ENCODE peak calls at places on chromosome 13, in seven cellular contexts. One of them, this sample, is unnamed.

GRCh38 chr13:109673477-109673876 is 112.9 kb downstream of the IRS2 start:
- DNase-seq in ACHN: no peak
- DNase-seq in amygdala: no peak
- DNase-seq in effector CD4-positive, alpha-beta T cell: no peak
- DNase-seq in iris pigment epithelial cell: peak; percentile 45
- DNase-seq in LHCN-M2: peak; percentile 12
- DNase-seq in H1: no peak
- DNase-seq in this sample: no peak

GRCh38 chr13:94454906-94455305 is 24.6 kb downstream of the DCT start:
- DNase-seq in ACHN: no peak
- DNase-seq in amygdala: no peak
- DNase-seq in effector CD4-positive, alpha-beta T cell: no peak
- DNase-seq in iris pigment epithelial cell: peak; percentile 14
- DNase-seq in LHCN-M2: no peak
- DNase-seq in H1: no peak
- DNase-seq in this sample: no peak

GRCh38 chr13:99371956-99372355 is 64.8 kb upstream of the GPR183 start:
- DNase-seq in ACHN: no peak
- DNase-seq in amygdala: no peak
- DNase-seq in effector CD4-positive, alpha-beta T cell: peak; percentile 65
- DNase-seq in iris pigment epithelial cell: no peak
- DNase-seq in LHCN-M2: no peak
- DNase-seq in H1: no peak
- DNase-seq in this sample: no peak

GRCh38 chr13:32726374-32727037 is 140.3 kb downstream of the PDS5B start:
- DNase-seq in ACHN: no peak
- DNase-seq in amygdala: no peak
- DNase-seq in effector CD4-positive, alpha-beta T cell: no peak
- DNase-seq in iris pigment epithelial cell: peak; percentile 74
- DNase-seq in LHCN-M2: no peak
- DNase-seq in H1: no peak
- DNase-seq in this sample: no peak

GRCh38 chr13:48790996-48791395 is 137.3 kb downstream of the CYSLTR2 start:
- DNase-seq in ACHN: no peak
- DNase-seq in amygdala: no peak
- DNase-seq in effector CD4-positive, alpha-beta T cell: no peak
- DNase-seq in iris pigment epithelial cell: no peak
- DNase-seq in LHCN-M2: no peak
- DNase-seq in H1: no peak
- DNase-seq in this sample: no peak

GRCh38 chr13:38575427-38575826 is 111.5 kb upstream of the FREM2 start:
- DNase-seq in ACHN: no peak
- DNase-seq in amygdala: no peak
- DNase-seq in effector CD4-positive, alpha-beta T cell: no peak
- DNase-seq in iris pigment epithelial cell: no peak
- DNase-seq in LHCN-M2: no peak
- DNase-seq in H1: no peak
- DNase-seq in this sample: no peak

GRCh38 chr13:73417012-73417615 is 358.3 kb downstream of the KLF5 start:
- DNase-seq in ACHN: peak; percentile 41
- DNase-seq in amygdala: no peak
- DNase-seq in effector CD4-positive, alpha-beta T cell: no peak
- DNase-seq in iris pigment epithelial cell: peak; percentile 19
- DNase-seq in LHCN-M2: peak; percentile 22
- DNase-seq in H1: no peak
- DNase-seq in this sample: no peak

GRCh38 chr13:83508905-83509304 is 373.4 kb downstream of the SLITRK1 start:
- DNase-seq in ACHN: no peak
- DNase-seq in amygdala: no peak
- DNase-seq in effector CD4-positive, alpha-beta T cell: no peak
- DNase-seq in iris pigment epithelial cell: no peak
- DNase-seq in LHCN-M2: no peak
- DNase-seq in H1: no peak
- DNase-seq in this sample: no peak

GRCh38 chr13:76799696-76800095 is 86.5 kb downstream of the KCTD12 start:
- DNase-seq in ACHN: no peak
- DNase-seq in amygdala: no peak
- DNase-seq in effector CD4-positive, alpha-beta T cell: no peak
- DNase-seq in iris pigment epithelial cell: peak; percentile 60
- DNase-seq in LHCN-M2: peak; percentile 45
- DNase-seq in H1: no peak
- DNase-seq in this sample: peak; percentile 3

GRCh38 chr13:101785858-101786257 is 333.4 kb downstream of the ITGBL1 start:
- DNase-seq in ACHN: peak; percentile 14
- DNase-seq in amygdala: no peak
- DNase-seq in effector CD4-positive, alpha-beta T cell: no peak
- DNase-seq in iris pigment epithelial cell: peak; percentile 51
- DNase-seq in LHCN-M2: peak; percentile 24
- DNase-seq in H1: peak; percentile 47
- DNase-seq in this sample: no peak

This sample was measured in LoVo.